ENCODE peak calls at places on chromosomes 6 and 20, in eight cellular contexts. J, D, W, F, H, C, V and L are unnamed samples.
A peak's percentile ranks its signal among the peaks of the same experiment; 100 is the strongest.

GRCh38 chr6:115058414-115059211 is 715.8 kb upstream of the HS3ST5 start:
- DNase-seq in D (no peak), F (no peak), V (no peak), H (no peak), J (no peak), C (no peak), W (no peak), L (no peak)

GRCh38 chr20:4483481-4483880 is 238.2 kb upstream of the PRND start:
- DNase-seq in J (peak; percentile 18), F (no peak), H (no peak), V (no peak), C (no peak), D (no peak), W (no peak), L (no peak)

GRCh38 chr6:7784706-7785105 is 58.8 kb downstream of the BMP6 start:
- DNase-seq in V (no peak), W (no peak), C (no peak), D (no peak), F (no peak), H (no peak), J (no peak), L (no peak)

GRCh38 chr6:492178-492577 is 100.6 kb downstream of the IRF4 start:
- DNase-seq in C (no peak), F (no peak), D (no peak), V (no peak), J (no peak), W (no peak), H (no peak), L (no peak)

GRCh38 chr20:57589123-57589727 is 28.3 kb downstream of the PCK1 start:
- DNase-seq in W (no peak), D (no peak), C (no peak), J (no peak), H (no peak), F (no peak), V (no peak), L (no peak)

GRCh38 chr20:44056010-44056698 is 130.8 kb downstream of the JPH2 start:
- DNase-seq in V (peak; percentile 52), J (no peak), D (peak; percentile 35), W (peak; percentile 74), C (peak; percentile 64), H (peak; percentile 57), F (peak; percentile 51), L (peak; percentile 53)

GRCh38 chr6:26197736-26198625 is 110.8 kb downstream of the HFE start:
- DNase-seq in F (no peak), D (no peak), H (peak; percentile 64), W (no peak), J (no peak), V (peak; percentile 43), C (peak; percentile 44), L (no peak)

GRCh38 chr6:45619994-45620471 is 242.3 kb upstream of the SUPT3H start:
- DNase-seq in F (no peak), D (no peak), W (no peak), C (no peak), V (no peak), H (peak; percentile 26), J (no peak), L (no peak)

GRCh38 chr6:1406306-1407058 is 17.1 kb downstream of the FOXF2 start:
- DNase-seq in W (no peak), C (no peak), H (no peak), V (peak; percentile 36), D (no peak), J (no peak), F (no peak), L (no peak)

GRCh38 chr20:62737971-62738881 is 29.6 kb downstream of the NTSR1 start:
- DNase-seq in D (no peak), C (no peak), F (no peak), H (no peak), V (no peak), W (no peak), J (no peak), L (no peak)